ENCODE peak calls at places on chromosome 2, in ten cellular contexts. F, O, N, Y, U, W, T, X, G and R are unnamed samples.

GRCh38 chr2:10353931-10354330 is 51.2 kb downstream of the HPCAL1 start:
- DNase-seq in T (no peak), X (no peak), G (no peak), Y (no peak), F (no peak), W (no peak), N (no peak), U (no peak), O (no peak), R (no peak)

GRCh38 chr2:225400060-225400511 is 576 bp downstream of the NYAP2 start:
- DNase-seq in F (no peak), W (no peak), N (no peak), O (no peak), Y (no peak), X (peak; percentile 55), T (peak; percentile 11), U (no peak), G (peak; percentile 33), R (no peak)

GRCh38 chr2:119696494-119697030 is 17.6 kb downstream of the TMEM177 start:
- DNase-seq in N (no peak), U (no peak), O (no peak), X (no peak), W (no peak), G (no peak), F (no peak), Y (no peak), T (no peak), R (no peak)

GRCh38 chr2:14199040-14199439 is 433.5 kb upstream of the LRATD1 start:
- DNase-seq in Y (no peak), X (peak; percentile 66), N (no peak), G (no peak), O (no peak), W (no peak), T (no peak), F (no peak), U (no peak), R (no peak)

GRCh38 chr2:155866477-155866876 is 466.0 kb downstream of the NR4A2 start:
- DNase-seq in X (no peak), N (no peak), U (no peak), F (no peak), W (no peak), G (no peak), T (no peak), Y (no peak), O (no peak), R (no peak)

GRCh38 chr2:119873350-119874013 is 113.8 kb downstream of the PTPN4 start:
- DNase-seq in G (no peak), N (no peak), U (no peak), Y (no peak), F (no peak), T (no peak), W (no peak), X (no peak), O (no peak), R (no peak)

GRCh38 chr2:201441409-201441808 is 9.8 kb downstream of the TRAK2 start:
- DNase-seq in N (no peak), O (no peak), U (no peak), T (no peak), F (no peak), W (no peak), X (peak; percentile 18), Y (no peak), G (no peak), R (no peak)

GRCh38 chr2:128452536-128453530 is 134.2 kb upstream of the HS6ST1 start:
- DNase-seq in U (no peak), T (peak; percentile 4), X (no peak), G (no peak), F (no peak), W (no peak), N (no peak), O (peak; percentile 10), Y (no peak), R (peak; percentile 83)

GRCh38 chr2:178194600-178195389 is 483 bp downstream of the OSBPL6 start:
- DNase-seq in F (peak; percentile 56), Y (peak; percentile 88), T (peak; percentile 41), G (peak; percentile 47), O (peak; percentile 27), X (peak; percentile 49), N (peak; percentile 19), W (peak; percentile 48), U (peak; percentile 80), R (no peak)

GRCh38 chr2:96869281-96869823 is 528 bp downstream of the SEMA4C start:
- DNase-seq in F (no peak), Y (peak; percentile 92), T (peak; percentile 71), N (peak; percentile 72), G (peak; percentile 93), W (peak; percentile 91), U (peak; percentile 85), O (peak; percentile 84), X (peak; percentile 77), R (no peak)

GRCh38 chr2:65604246-65604645 is 171.8 kb upstream of the SPRED2 start:
- DNase-seq in O (no peak), G (no peak), F (no peak), N (no peak), Y (no peak), U (no peak), T (no peak), W (no peak), X (no peak), R (peak; percentile 80)

GRCh38 chr2:128454980-128455709 is 136.5 kb upstream of the HS6ST1 start:
- DNase-seq in N (no peak), G (no peak), U (peak; percentile 62), Y (no peak), O (peak; percentile 22), X (no peak), W (no peak), F (no peak), T (peak; percentile 5), R (peak; percentile 72)

GRCh38 chr2:199861116-199861774 is 10.3 kb upstream of the FTCDNL1 start:
- DNase-seq in W (no peak), G (no peak), U (no peak), X (no peak), T (no peak), F (no peak), N (no peak), O (no peak), Y (no peak), R (no peak)

GRCh38 chr2:33478968-33479691 is 2.7 kb downstream of the RASGRP3 start:
- DNase-seq in O (no peak), Y (no peak), T (no peak), W (peak; percentile 38), F (peak; percentile 21), N (peak; percentile 43), X (peak; percentile 55), G (no peak), U (no peak), R (no peak)

GRCh38 chr2:33476793-33477190 is 343 bp downstream of the RASGRP3 start:
- DNase-seq in Y (no peak), G (no peak), W (no peak), O (no peak), U (no peak), F (no peak), X (no peak), N (no peak), T (no peak), R (no peak)

GRCh38 chr2:33477473-33478468 is 1.3 kb downstream of the RASGRP3 start:
- DNase-seq in N (peak; percentile 44), T (peak; percentile 41), Y (no peak), O (peak; percentile 33), F (peak; percentile 24), G (no peak), W (peak; percentile 50), U (no peak), X (no peak), R (no peak)

GRCh38 chr2:33476100-33476792 is at the start of gene RASGRP3:
- DNase-seq in U (peak; percentile 93), F (peak; percentile 18), O (peak; percentile 80), N (peak; percentile 81), X (peak; percentile 95), Y (peak; percentile 66), W (peak; percentile 87), G (peak; percentile 86), T (peak; percentile 82), R (peak; percentile 96)

GRCh38 chr2:33475381-33476099 is 909 bp upstream of the RASGRP3 start:
- DNase-seq in G (peak; percentile 72), W (peak; percentile 78), Y (no peak), X (peak; percentile 85), T (peak; percentile 87), U (peak; percentile 90), N (peak; percentile 87), O (peak; percentile 78), F (peak; percentile 36), R (peak; percentile 94)
- TF ChIP-seq POLR2A in G (no peak), W (no peak), Y (no peak), X (no peak), T (no peak), U (peak; percentile 5), N (no peak), O (no peak), F (no peak), R (no peak)

GRCh38 chr2:235803028-235803427 is 309.2 kb downstream of the AGAP1 start:
- DNase-seq in T (no peak), G (no peak), N (no peak), O (no peak), X (no peak), U (no peak), F (no peak), Y (no peak), W (no peak), R (no peak)
- H3K36me3 ChIP-seq in T (no peaks in the 10 kb centered on the region), G (no peaks in the 10 kb centered on the region), N (peaks cover 23% of the 10 kb centered on the region), O (peaks cover 59% of the 10 kb centered on the region), X (peaks cover 7% of the 10 kb centered on the region), U (no peaks in the 10 kb centered on the region), F (peaks cover 36% of the 10 kb centered on the region), Y (peaks cover 36% of the 10 kb centered on the region), W (peaks cover 3% of the 10 kb centered on the region), R (peaks cover 50% of the 10 kb centered on the region)

GRCh38 chr2:73112913-73113633 is at the start of gene RAB11FIP5:
- DNase-seq in T (peak; percentile 78), Y (peak; percentile 96), X (peak; percentile 76), N (peak; percentile 85), W (peak; percentile 69), U (peak; percentile 91), F (peak; percentile 94), O (peak; percentile 85), G (peak; percentile 87), R (no peak)
- TF ChIP-seq POLR2A in T (peak; percentile 60), Y (peak; percentile 11), X (no peak), N (peak; percentile 52), W (peak; percentile 14), U (no peak), F (peak; percentile 47), O (no peak), G (peak; percentile 26), R (peak; percentile 66)

DNA sequence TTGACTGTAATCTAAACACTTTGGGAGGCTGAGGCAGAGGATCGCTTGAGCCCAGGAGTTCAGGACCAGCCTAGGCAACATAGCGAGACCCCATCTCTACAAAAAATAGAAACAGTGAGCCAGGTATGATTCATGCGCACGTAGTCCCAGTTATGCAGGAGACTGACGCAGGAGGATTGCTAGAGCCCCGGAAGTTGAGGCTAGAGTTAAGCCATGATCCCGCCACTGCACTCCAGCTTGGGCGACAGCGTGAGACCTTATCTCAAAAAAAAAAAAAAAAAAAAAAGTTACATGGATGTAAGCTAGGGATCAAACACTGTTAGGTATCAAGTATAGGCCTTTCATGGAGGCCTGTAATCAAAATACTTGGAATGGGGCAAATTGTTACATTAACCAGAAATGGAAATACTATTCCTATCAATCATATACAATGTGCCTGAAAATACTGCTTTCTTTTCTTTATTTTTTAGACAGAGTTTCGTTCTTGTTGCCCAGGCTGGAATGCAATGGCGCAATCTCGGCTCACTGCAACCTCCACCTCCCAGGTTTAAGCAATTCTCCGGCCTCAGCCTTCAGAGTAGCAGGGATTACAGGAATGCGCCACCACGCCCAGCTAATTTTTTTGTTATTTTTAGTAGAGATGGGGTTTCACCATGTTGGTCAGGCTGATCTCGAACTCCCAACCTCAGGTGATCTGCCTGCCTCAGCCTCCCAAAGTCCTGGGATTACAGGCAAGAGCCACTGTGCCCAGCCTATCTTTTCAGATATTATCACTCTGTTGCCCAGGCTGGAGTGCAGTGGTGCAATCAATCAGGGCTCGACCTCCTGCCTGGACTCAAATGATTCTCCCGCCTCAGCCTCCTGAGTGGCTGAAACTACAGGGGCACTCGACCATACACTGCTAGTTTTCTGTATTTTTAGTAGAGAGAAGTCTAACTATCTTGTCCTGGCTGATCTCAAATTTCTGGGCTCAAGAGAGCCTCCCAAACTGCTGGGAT is 27.2 kb downstream of the XPO1 start:
- DNase-seq in F (no peak), Y (no peak), G (no peak), N (no peak), O (no peak), W (no peak), X (no peak), U (no peak), T (no peak), R (no peak)
- H3K36me3 ChIP-seq in F (peaks cover 98% of the 10 kb centered on the region), Y (peaks cover 45% of the 10 kb centered on the region), G (no peaks in the 10 kb centered on the region), N (peaks cover 9% of the 10 kb centered on the region), O (peaks cover 91% of the 10 kb centered on the region), W (peaks cover 7% of the 10 kb centered on the region), X (peaks cover 5% of the 10 kb centered on the region), U (peaks cover 80% of the 10 kb centered on the region), T (peaks cover 3% of the 10 kb centered on the region), R (peaks cover 51% of the 10 kb centered on the region)